ENCODE peak calls at places on chromosomes 5 and 9, in four cellular contexts. L is ovary, O is IMR-90, Z is Panc1. E is an unnamed sample.

GRCh38 chr5:107607196-107607595 is 63.5 kb downstream of the EFNA5 start:
- DNase-seq in L (no peak), O (no peak), Z (no peak), E (no peak)

GRCh38 chr9:127455299-127455992 is 4.1 kb downstream of the LRSAM1 start:
- DNase-seq in L (no peak), O (no peak), Z (no peak), E (no peak)

GRCh38 chr5:35876922-35877321 is 20.2 kb downstream of the IL7R start:
- DNase-seq in L (no peak), O (no peak), Z (no peak), E (peak; percentile 9)

GRCh38 chr9:37538099-37538498 is 38.1 kb downstream of the FBXO10 start:
- DNase-seq in L (no peak), O (no peak), Z (no peak), E (no peak)

GRCh38 chr5:104385901-104386300 is 823.3 kb upstream of the NUDT12 start:
- DNase-seq in L (no peak), O (no peak), Z (no peak), E (peak; percentile 28)

GRCh38 chr5:41695920-41696582 is 174.2 kb downstream of the OXCT1 start:
- DNase-seq in L (no peak), O (no peak), Z (no peak), E (no peak)

GRCh38 chr5:134874831-134875655 is 872 bp downstream of the TXNDC15 start:
- DNase-seq in L (peak; percentile 52), O (peak; percentile 88), Z (peak; percentile 38), E (peak; percentile 85)

GRCh38 chr5:56088431-56088949 is 93.7 kb upstream of the IL6ST start:
- DNase-seq in L (no peak), O (no peak), Z (no peak), E (no peak)

GRCh38 chr5:175695161-175696126 is 37.6 kb downstream of the HRH2 start:
- DNase-seq in L (no peak), O (no peak), Z (no peak), E (no peak)

GRCh38 chr9:108444400-108445358 is 411.1 kb downstream of the ACTL7B start:
- DNase-seq in L (no peak), O (peak; percentile 96), Z (no peak), E (peak; percentile 86)

GRCh38 chr5:90185897-90186468 is 223.6 kb downstream of the CETN3 start:
- DNase-seq in L (no peak), O (no peak), Z (no peak), E (no peak)

GRCh38 chr9:36191696-36192095 is 975 bp downstream of the CLTA start:
- DNase-seq in L (no peak), O (no peak), Z (no peak), E (no peak)

GRCh38 chr5:66710557-66710956 is 114.4 kb downstream of the MAST4 start:
- DNase-seq in L (peak; percentile 55), O (peak; percentile 4), Z (no peak), E (peak; percentile 80)

GRCh38 chr9:136624184-136624951 is 38.3 kb upstream of the EGFL7 start:
- DNase-seq in L (no peak), O (no peak), Z (no peak), E (no peak)

GRCh38 chr5:14851067-14851422 is 20.5 kb downstream of the ANKH start:
- DNase-seq in L (no peak), O (no peak), Z (no peak), E (no peak)

GRCh38 chr9:70535546-70536323 is 121.3 kb upstream of the KLF9 start:
- DNase-seq in L (no peak), O (no peak), Z (no peak), E (no peak)

GRCh38 chr9:79477955-79478751 is 93.6 kb upstream of the TLE4 start:
- DNase-seq in L (no peak), O (peak; percentile 29), Z (peak; percentile 8), E (peak; percentile 47)

GRCh38 chr9:78973906-78974305 is 597.9 kb upstream of the TLE4 start:
- DNase-seq in L (no peak), O (peak; percentile 79), Z (no peak), E (peak; percentile 48)

GRCh38 chr5:172453986-172454354 is 355 bp downstream of the SH3PXD2B start:
- DNase-seq in L (peak; percentile 69), O (no peak), Z (no peak), E (no peak)

GRCh38 chr5:72009280-72009679 is 98.0 kb upstream of the MAP1B start:
- DNase-seq in L (no peak), O (no peak), Z (no peak), E (no peak)

GRCh38 chr5:44189255-44189654 is 200.0 kb downstream of the FGF10 start:
- DNase-seq in L (no peak), O (no peak), Z (no peak), E (no peak)

GRCh38 chr5:179190851-179191505 is 130.8 kb downstream of the ZNF354C start:
- DNase-seq in L (no peak), O (no peak), Z (no peak), E (no peak)

GRCh38 chr5:74605759-74606158 is 34.8 kb downstream of the ENC1 start:
- DNase-seq in L (no peak), O (no peak), Z (no peak), E (no peak)

GRCh38 chr5:145666591-145666990 is 168.6 kb downstream of the PRELID2 start:
- DNase-seq in L (no peak), O (no peak), Z (no peak), E (no peak)

GRCh38 chr5:159971038-159971437 is 37.9 kb upstream of the TTC1 start:
- DNase-seq in L (no peak), O (peak; percentile 84), Z (no peak), E (peak; percentile 15)

GRCh38 chr9:97803167-97804058 is 49.6 kb upstream of the FOXE1 start:
- DNase-seq in L (peak; percentile 13), O (peak; percentile 25), Z (no peak), E (peak; percentile 9)

GRCh38 chr5:98474802-98475201 is 298.7 kb upstream of the RGMB start:
- DNase-seq in L (no peak), O (no peak), Z (no peak), E (no peak)

GRCh38 chr9:126471084-126471611 is 142.6 kb upstream of the LMX1B start:
- DNase-seq in L (peak; percentile 40), O (peak; percentile 52), Z (no peak), E (no peak)

GRCh38 chr5:41856644-41857491 is 13.4 kb downstream of the OXCT1 start:
- DNase-seq in L (peak; percentile 29), O (peak; percentile 73), Z (peak; percentile 72), E (peak; percentile 66)

GRCh38 chr9:7067169-7067568 is 309.4 kb downstream of the KDM4C start:
- DNase-seq in L (no peak), O (no peak), Z (no peak), E (no peak)

GRCh38 chr9:136140966-136141365 is 22.3 kb upstream of the TMEM250 start:
- DNase-seq in L (no peak), O (peak; percentile 3), Z (no peak), E (no peak)

GRCh38 chr9:137676998-137677397 is 58.2 kb downstream of the EHMT1 start:
- DNase-seq in L (no peak), O (no peak), Z (no peak), E (no peak)

GRCh38 chr9:137679695-137680305 is 61.0 kb downstream of the EHMT1 start:
- DNase-seq in L (no peak), O (no peak), Z (no peak), E (no peak)

GRCh38 chr9:137679249-137679648 is 60.4 kb downstream of the EHMT1 start:
- DNase-seq in L (no peak), O (no peak), Z (no peak), E (no peak)

GRCh38 chr9:137680445-137681358 is 61.9 kb downstream of the EHMT1 start:
- DNase-seq in L (no peak), O (no peak), Z (no peak), E (no peak)

DNA sequence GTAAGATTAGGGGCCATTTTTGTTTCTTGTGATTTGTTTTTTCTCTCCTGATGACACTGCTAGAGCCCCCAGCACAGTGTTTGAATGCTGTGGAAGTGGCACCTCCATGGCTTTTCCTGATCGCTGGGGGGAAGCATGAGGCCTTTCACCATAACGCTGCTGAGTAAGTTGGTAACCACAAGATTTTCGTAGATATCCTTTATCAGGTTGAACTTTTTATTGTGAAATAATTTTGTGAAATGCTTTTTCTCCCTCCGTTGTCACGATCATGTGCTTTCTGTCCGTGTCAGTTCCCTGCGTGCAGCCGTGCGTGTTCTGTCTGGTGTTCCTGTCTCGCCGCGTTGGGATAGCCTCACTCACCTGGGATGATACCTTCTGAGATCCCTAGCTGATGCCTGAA is 59.4 kb downstream of the EHMT1 start:
- DNase-seq in L (no peak), O (no peak), Z (no peak), E (no peak)
- H3K27ac ChIP-seq in L (no peak overlapping the region), O (no peak overlapping the region), Z (no peak overlapping the region), E (no peak overlapping the region)

GRCh38 chr5:94024101-94024500 is 282.7 kb upstream of the POU5F2 start:
- DNase-seq in L (no peak), O (peak; percentile 25), Z (no peak), E (no peak)

GRCh38 chr5:94024625-94025024 is 283.2 kb upstream of the POU5F2 start:
- DNase-seq in L (no peak), O (no peak), Z (no peak), E (no peak)

GRCh38 chr5:94027145-94027544 is 285.7 kb upstream of the POU5F2 start:
- DNase-seq in L (no peak), O (no peak), Z (no peak), E (no peak)

GRCh38 chr5:94028001-94028400 is 286.6 kb upstream of the POU5F2 start:
- DNase-seq in L (no peak), O (peak; percentile 4), Z (no peak), E (no peak)

GRCh38 chr5:94025788-94026473 is 284.5 kb upstream of the POU5F2 start:
- DNase-seq in L (no peak), O (no peak), Z (no peak), E (no peak)
- TF ChIP-seq CTCF in L (no peak), O (no peak), Z (peak; percentile 47), E (peak; percentile 27)

DNA sequence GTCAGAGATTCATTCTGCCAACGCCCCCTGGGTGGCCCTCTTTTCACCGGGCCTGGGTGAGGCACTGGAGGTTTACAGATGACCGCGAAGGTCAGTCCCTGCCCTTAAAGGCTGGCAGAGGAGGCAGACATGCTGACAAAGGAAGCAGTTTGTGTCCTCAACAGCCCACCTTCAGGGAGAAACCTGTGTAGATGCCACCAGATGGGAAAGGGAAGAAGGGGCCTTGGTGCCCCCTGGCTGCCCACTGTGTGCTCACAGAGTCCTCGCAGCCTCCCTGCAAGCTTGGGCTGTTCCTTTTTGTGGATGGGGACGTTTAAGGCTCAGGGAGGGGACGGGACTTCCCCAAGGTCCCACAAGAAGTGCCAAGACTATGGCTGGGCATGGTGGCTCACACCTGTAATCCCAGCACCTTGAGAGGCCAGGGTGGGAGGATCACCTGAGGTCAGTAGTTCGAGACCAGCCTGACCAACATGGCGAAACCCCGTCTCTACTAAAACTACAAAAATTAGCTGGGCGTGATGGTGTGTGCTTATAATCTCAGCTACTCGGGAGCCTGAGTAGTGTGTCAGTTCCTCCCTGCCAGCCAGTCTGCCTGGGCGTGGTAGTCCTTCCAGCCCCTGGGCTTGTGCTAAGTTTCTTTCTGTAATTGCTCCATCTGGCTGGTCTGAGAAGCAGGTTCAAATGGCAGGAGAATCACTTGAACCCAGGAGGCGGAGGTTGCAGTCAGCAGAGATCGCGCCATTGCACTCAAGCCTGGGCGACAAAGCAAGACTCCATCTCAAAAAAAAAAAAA is 36.2 kb downstream of the NEK6 start:
- DNase-seq in L (no peak), O (no peak), Z (no peak), E (no peak)
- H3K4me3 ChIP-seq in L (no peak overlapping the region), O (no peak overlapping the region), Z (no peak overlapping the region), E (no peak overlapping the region)

DNA sequence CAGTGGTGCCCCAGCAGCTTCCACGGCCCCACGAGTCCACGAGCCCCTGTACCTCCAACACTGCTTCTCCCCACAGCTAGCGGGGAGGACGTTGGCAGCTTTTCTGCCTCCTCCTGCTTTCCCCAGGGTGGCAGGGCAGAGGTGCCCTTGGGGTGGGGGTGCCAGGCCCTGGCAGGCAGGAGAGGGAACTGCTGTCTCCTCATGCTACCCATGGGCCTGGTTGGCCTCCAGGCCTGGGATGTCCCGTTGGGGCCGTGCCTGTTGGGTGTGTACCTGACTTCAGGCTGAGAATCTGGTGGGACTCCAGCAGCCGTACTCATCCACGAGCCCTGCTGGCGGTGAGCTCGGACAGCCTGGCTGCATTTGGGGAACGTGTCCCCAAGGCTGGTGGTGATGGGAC is 27.3 kb downstream of the RXRA start:
- DNase-seq in L (no peak), O (no peak), Z (no peak), E (no peak)
- H3K27ac ChIP-seq in L (no peak overlapping the region), O (no peak overlapping the region), Z (no peak overlapping the region), E (no peak overlapping the region)

E was measured in brain microvascular endothelial cell.